ENCODE peak calls at places on chromosomes 4 and X, in eight cellular contexts. One of them, this sample, is unnamed.
A peak's percentile ranks its signal among the peaks of the same experiment; 100 is the strongest.

GRCh38 chrX:119343856-119344255 is 55.3 kb upstream of the SLC25A43 start:
- DNase-seq in adrenal gland: no peak
- DNase-seq in IMR-90: no peak
- DNase-seq in SJSA1: no peak
- DNase-seq in ovary: no peak
- DNase-seq in adipocyte: no peak
- DNase-seq in dorsolateral prefrontal cortex: no peak
- DNase-seq in kidney epithelial cell: no peak
- DNase-seq in this sample: no peak

GRCh38 chr4:165011403-165011802 is 20.4 kb upstream of the TRIM60 start:
- DNase-seq in adipocyte: no peak
- DNase-seq in dorsolateral prefrontal cortex: no peak
- DNase-seq in adrenal gland: no peak
- DNase-seq in kidney epithelial cell: no peak
- DNase-seq in IMR-90: no peak
- DNase-seq in SJSA1: no peak
- DNase-seq in ovary: no peak
- DNase-seq in this sample: no peak

GRCh38 chr4:74624351-74625151 is 169.8 kb downstream of the BTC start:
- DNase-seq in adrenal gland: no peak
- DNase-seq in kidney epithelial cell: peak; percentile 86
- DNase-seq in SJSA1: peak; percentile 88
- DNase-seq in ovary: no peak
- DNase-seq in dorsolateral prefrontal cortex: no peak
- DNase-seq in adipocyte: peak; percentile 82
- DNase-seq in IMR-90: peak; percentile 96
- DNase-seq in this sample: peak; percentile 94

GRCh38 chr4:155679343-155679742 is 12.7 kb downstream of the GUCY1A1 start:
- DNase-seq in adipocyte: peak; percentile 29
- DNase-seq in IMR-90: peak; percentile 38
- DNase-seq in ovary: no peak
- DNase-seq in SJSA1: no peak
- DNase-seq in adrenal gland: no peak
- DNase-seq in kidney epithelial cell: no peak
- DNase-seq in dorsolateral prefrontal cortex: no peak
- DNase-seq in this sample: no peak

GRCh38 chr4:11149612-11150259 is 279.0 kb downstream of the HS3ST1 start:
- DNase-seq in kidney epithelial cell: no peak
- DNase-seq in ovary: no peak
- DNase-seq in IMR-90: no peak
- DNase-seq in SJSA1: no peak
- DNase-seq in dorsolateral prefrontal cortex: no peak
- DNase-seq in adipocyte: no peak
- DNase-seq in adrenal gland: no peak
- DNase-seq in this sample: no peak

GRCh38 chr4:73919691-73920090 is 50.5 kb downstream of the CXCL1 start:
- DNase-seq in kidney epithelial cell: no peak
- DNase-seq in IMR-90: peak; percentile 65
- DNase-seq in adrenal gland: no peak
- DNase-seq in adipocyte: no peak
- DNase-seq in SJSA1: no peak
- DNase-seq in dorsolateral prefrontal cortex: no peak
- DNase-seq in ovary: no peak
- DNase-seq in this sample: peak; percentile 72

GRCh38 chr4:133565379-133565778 is 416.3 kb downstream of the PCDH10 start:
- DNase-seq in SJSA1: no peak
- DNase-seq in kidney epithelial cell: no peak
- DNase-seq in IMR-90: peak; percentile 7
- DNase-seq in dorsolateral prefrontal cortex: no peak
- DNase-seq in adipocyte: peak; percentile 86
- DNase-seq in adrenal gland: no peak
- DNase-seq in ovary: no peak
- DNase-seq in this sample: peak; percentile 86

GRCh38 chr4:58732973-58733372 is 1622.8 kb upstream of the IGFBP7 start:
- DNase-seq in ovary: no peak
- DNase-seq in IMR-90: no peak
- DNase-seq in dorsolateral prefrontal cortex: no peak
- DNase-seq in adrenal gland: no peak
- DNase-seq in adipocyte: no peak
- DNase-seq in kidney epithelial cell: no peak
- DNase-seq in SJSA1: no peak
- DNase-seq in this sample: no peak

GRCh38 chr4:153341575-153342090 is 2.9 kb upstream of the MND1 start:
- DNase-seq in IMR-90: peak; percentile 64
- DNase-seq in adipocyte: peak; percentile 15
- DNase-seq in ovary: no peak
- DNase-seq in adrenal gland: no peak
- DNase-seq in kidney epithelial cell: no peak
- DNase-seq in dorsolateral prefrontal cortex: no peak
- DNase-seq in SJSA1: peak; percentile 48
- DNase-seq in this sample: no peak

GRCh38 chrX:140249122-140249521 is 255.7 kb downstream of the SOX3 start:
- DNase-seq in ovary: no peak
- DNase-seq in adipocyte: no peak
- DNase-seq in dorsolateral prefrontal cortex: no peak
- DNase-seq in IMR-90: no peak
- DNase-seq in SJSA1: no peak
- DNase-seq in adrenal gland: no peak
- DNase-seq in kidney epithelial cell: no peak
- DNase-seq in this sample: no peak

GRCh38 chr4:72375050-72375736 is 193.8 kb downstream of the ADAMTS3 start:
- DNase-seq in SJSA1: no peak
- DNase-seq in IMR-90: peak; percentile 69
- DNase-seq in kidney epithelial cell: no peak
- DNase-seq in adipocyte: peak; percentile 70
- DNase-seq in adrenal gland: no peak
- DNase-seq in ovary: no peak
- DNase-seq in dorsolateral prefrontal cortex: no peak
- DNase-seq in this sample: peak; percentile 50

GRCh38 chr4:56084849-56085248 is 136.1 kb downstream of the CEP135 start:
- DNase-seq in kidney epithelial cell: no peak
- DNase-seq in SJSA1: no peak
- DNase-seq in adrenal gland: no peak
- DNase-seq in IMR-90: no peak
- DNase-seq in dorsolateral prefrontal cortex: no peak
- DNase-seq in adipocyte: no peak
- DNase-seq in ovary: no peak
- DNase-seq in this sample: no peak

GRCh38 chr4:47771020-47771419 is 66.8 kb downstream of the CORIN start:
- DNase-seq in dorsolateral prefrontal cortex: no peak
- DNase-seq in kidney epithelial cell: no peak
- DNase-seq in IMR-90: no peak
- DNase-seq in SJSA1: no peak
- DNase-seq in adipocyte: no peak
- DNase-seq in ovary: no peak
- DNase-seq in adrenal gland: no peak
- DNase-seq in this sample: no peak

GRCh38 chr4:113684534-113685091 is 76.9 kb downstream of the CAMK2D start:
- DNase-seq in ovary: no peak
- DNase-seq in adipocyte: peak; percentile 82
- DNase-seq in adrenal gland: peak; percentile 91
- DNase-seq in dorsolateral prefrontal cortex: peak; percentile 36
- DNase-seq in SJSA1: peak; percentile 55
- DNase-seq in IMR-90: peak; percentile 84
- DNase-seq in kidney epithelial cell: no peak
- DNase-seq in this sample: peak; percentile 79

GRCh38 chr4:25177147-25177546 is 16.9 kb upstream of the SEPSECS start:
- DNase-seq in kidney epithelial cell: no peak
- DNase-seq in adrenal gland: no peak
- DNase-seq in dorsolateral prefrontal cortex: no peak
- DNase-seq in IMR-90: no peak
- DNase-seq in ovary: no peak
- DNase-seq in SJSA1: no peak
- DNase-seq in adipocyte: no peak
- DNase-seq in this sample: no peak

GRCh38 chrX:148806145-148806868 is 305.9 kb downstream of the AFF2 start:
- DNase-seq in IMR-90: no peak
- DNase-seq in dorsolateral prefrontal cortex: no peak
- DNase-seq in adipocyte: no peak
- DNase-seq in ovary: no peak
- DNase-seq in kidney epithelial cell: no peak
- DNase-seq in adrenal gland: no peak
- DNase-seq in SJSA1: no peak
- DNase-seq in this sample: no peak

GRCh38 chrX:17435476-17435875 is 60.5 kb downstream of the NHS start:
- DNase-seq in ovary: no peak
- DNase-seq in dorsolateral prefrontal cortex: no peak
- DNase-seq in adrenal gland: no peak
- DNase-seq in SJSA1: no peak
- DNase-seq in kidney epithelial cell: no peak
- DNase-seq in IMR-90: no peak
- DNase-seq in adipocyte: no peak
- DNase-seq in this sample: no peak

GRCh38 chr4:86129546-86129945 is 230.3 kb downstream of the MAPK10 start:
- DNase-seq in adipocyte: no peak
- DNase-seq in adrenal gland: no peak
- DNase-seq in dorsolateral prefrontal cortex: no peak
- DNase-seq in ovary: no peak
- DNase-seq in kidney epithelial cell: no peak
- DNase-seq in IMR-90: no peak
- DNase-seq in SJSA1: no peak
- DNase-seq in this sample: no peak

GRCh38 chr4:134666640-134667039 is 465.1 kb upstream of the PABPC4L start:
- DNase-seq in ovary: no peak
- DNase-seq in SJSA1: no peak
- DNase-seq in dorsolateral prefrontal cortex: no peak
- DNase-seq in kidney epithelial cell: no peak
- DNase-seq in adrenal gland: no peak
- DNase-seq in adipocyte: no peak
- DNase-seq in IMR-90: no peak
- DNase-seq in this sample: no peak

GRCh38 chrX:48489892-48490291 is 13.9 kb downstream of the FTSJ1 start:
- DNase-seq in IMR-90: no peak
- DNase-seq in kidney epithelial cell: no peak
- DNase-seq in dorsolateral prefrontal cortex: no peak
- DNase-seq in adrenal gland: no peak
- DNase-seq in ovary: no peak
- DNase-seq in adipocyte: no peak
- DNase-seq in SJSA1: no peak
- DNase-seq in this sample: no peak

GRCh38 chr4:38820329-38821061 is 15.9 kb upstream of the TLR1 start:
- DNase-seq in IMR-90: no peak
- DNase-seq in adrenal gland: no peak
- DNase-seq in adipocyte: peak; percentile 14
- DNase-seq in ovary: no peak
- DNase-seq in dorsolateral prefrontal cortex: no peak
- DNase-seq in kidney epithelial cell: no peak
- DNase-seq in SJSA1: no peak
- DNase-seq in this sample: no peak

GRCh38 chr4:17762705-17763104 is 18.7 kb downstream of the FAM184B start:
- DNase-seq in adipocyte: no peak
- DNase-seq in IMR-90: peak; percentile 58
- DNase-seq in SJSA1: no peak
- DNase-seq in ovary: no peak
- DNase-seq in adrenal gland: peak; percentile 31
- DNase-seq in dorsolateral prefrontal cortex: no peak
- DNase-seq in kidney epithelial cell: no peak
- DNase-seq in this sample: peak; percentile 22

GRCh38 chrX:119885554-119886428 is 9.9 kb upstream of the AKAP14 start:
- DNase-seq in kidney epithelial cell: no peak
- DNase-seq in dorsolateral prefrontal cortex: no peak
- DNase-seq in adrenal gland: no peak
- DNase-seq in adipocyte: no peak
- DNase-seq in SJSA1: peak; percentile 7
- DNase-seq in IMR-90: peak; percentile 13
- DNase-seq in ovary: no peak
- DNase-seq in this sample: peak; percentile 9

GRCh38 chr4:151626228-151626627 is 134.6 kb downstream of the GATB start:
- DNase-seq in ovary: no peak
- DNase-seq in adrenal gland: no peak
- DNase-seq in IMR-90: no peak
- DNase-seq in SJSA1: no peak
- DNase-seq in dorsolateral prefrontal cortex: no peak
- DNase-seq in kidney epithelial cell: no peak
- DNase-seq in adipocyte: no peak
- DNase-seq in this sample: no peak
- H3K4me3 ChIP-seq in ovary: no peak overlapping the region
- H3K4me3 ChIP-seq in adrenal gland: no peak overlapping the region
- H3K4me3 ChIP-seq in IMR-90: no peak overlapping the region
- H3K4me3 ChIP-seq in SJSA1: no peak overlapping the region
- H3K4me3 ChIP-seq in dorsolateral prefrontal cortex: no peak overlapping the region
- H3K4me3 ChIP-seq in kidney epithelial cell: no peak overlapping the region
- H3K4me3 ChIP-seq in adipocyte: no peak overlapping the region
- H3K4me3 ChIP-seq in this sample: no peak overlapping the region

DNA sequence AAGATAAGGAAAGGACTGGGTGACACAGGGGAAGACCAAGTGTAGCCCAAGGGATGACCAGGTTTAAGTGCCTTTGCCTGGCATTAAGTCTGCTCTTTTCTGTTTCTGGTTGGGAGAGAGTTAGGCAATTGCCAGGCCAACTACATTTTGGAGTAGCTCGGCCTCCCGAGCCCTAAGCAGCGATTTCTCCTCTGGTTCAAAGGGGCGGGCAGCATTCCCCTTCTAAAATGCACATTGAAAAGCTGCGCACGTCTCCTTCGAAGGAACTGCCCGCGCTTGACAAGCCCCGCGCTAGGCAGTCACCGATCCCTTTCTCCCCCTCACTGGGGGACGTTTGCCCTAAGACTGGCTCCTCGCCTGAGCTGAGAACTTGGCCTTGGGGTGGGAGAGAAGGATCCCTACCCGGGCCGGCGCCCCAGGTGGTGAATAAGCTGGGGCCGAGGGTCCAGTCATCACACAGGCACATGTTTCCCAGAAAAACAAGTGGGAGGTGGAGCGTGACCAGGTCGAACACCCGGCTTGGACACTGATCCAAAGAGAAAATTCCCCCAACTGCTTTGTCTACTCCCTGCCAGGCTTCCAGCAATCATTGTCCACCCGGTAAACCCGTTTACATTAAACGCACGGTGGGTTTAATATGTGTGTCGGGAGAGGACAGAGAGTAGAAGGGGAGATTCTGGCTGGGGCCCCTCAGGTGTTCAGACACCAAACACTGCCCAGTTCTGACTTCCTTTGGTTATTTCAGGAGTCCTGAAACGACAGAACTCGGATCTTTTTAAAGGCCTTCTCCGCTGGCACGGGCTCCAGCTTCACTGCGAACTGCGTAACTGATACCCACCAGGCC is 4.0 kb downstream of the ARX start:
- DNase-seq in ovary: peak; percentile 30
- DNase-seq in adipocyte: no peak
- DNase-seq in IMR-90: no peak
- DNase-seq in SJSA1: no peak
- DNase-seq in adrenal gland: no peak
- DNase-seq in dorsolateral prefrontal cortex: no peak
- DNase-seq in kidney epithelial cell: no peak
- DNase-seq in this sample: no peak
- H3K4me3 ChIP-seq in ovary: peak overlapping the region; percentile 32
- H3K4me3 ChIP-seq in adipocyte: no peak overlapping the region
- H3K4me3 ChIP-seq in IMR-90: no peak overlapping the region
- H3K4me3 ChIP-seq in SJSA1: no peak overlapping the region
- H3K4me3 ChIP-seq in adrenal gland: no peak overlapping the region
- H3K4me3 ChIP-seq in dorsolateral prefrontal cortex: peak overlapping the region; percentile 46
- H3K4me3 ChIP-seq in kidney epithelial cell: no peak overlapping the region
- H3K4me3 ChIP-seq in this sample: no peak overlapping the region

GRCh38 chr4:8861576-8862279 is 9.9 kb downstream of the HMX1 start:
- DNase-seq in SJSA1: no peak
- DNase-seq in kidney epithelial cell: no peak
- DNase-seq in adipocyte: no peak
- DNase-seq in dorsolateral prefrontal cortex: no peak
- DNase-seq in IMR-90: no peak
- DNase-seq in ovary: no peak
- DNase-seq in adrenal gland: no peak
- DNase-seq in this sample: no peak
- H3K4me3 ChIP-seq in SJSA1: no peak overlapping the region
- H3K4me3 ChIP-seq in kidney epithelial cell: no peak overlapping the region
- H3K4me3 ChIP-seq in adipocyte: no peak overlapping the region
- H3K4me3 ChIP-seq in dorsolateral prefrontal cortex: no peak overlapping the region
- H3K4me3 ChIP-seq in IMR-90: no peak overlapping the region
- H3K4me3 ChIP-seq in ovary: no peak overlapping the region
- H3K4me3 ChIP-seq in adrenal gland: no peak overlapping the region
- H3K4me3 ChIP-seq in this sample: no peak overlapping the region

GRCh38 chr4:140754918-140755810 is 1.0 kb downstream of the TBC1D9 start:
- DNase-seq in ovary: no peak
- DNase-seq in kidney epithelial cell: no peak
- DNase-seq in IMR-90: no peak
- DNase-seq in adrenal gland: no peak
- DNase-seq in adipocyte: no peak
- DNase-seq in SJSA1: no peak
- DNase-seq in dorsolateral prefrontal cortex: no peak
- DNase-seq in this sample: no peak
- H3K4me3 ChIP-seq in ovary: peak overlapping the region; percentile 69
- H3K4me3 ChIP-seq in kidney epithelial cell: peak overlapping the region; percentile 96
- H3K4me3 ChIP-seq in IMR-90: peak overlapping the region; percentile 89
- H3K4me3 ChIP-seq in adrenal gland: peak overlapping the region; percentile 26
- H3K4me3 ChIP-seq in adipocyte: peak overlapping the region; percentile 89
- H3K4me3 ChIP-seq in SJSA1: peak overlapping the region; percentile 92
- H3K4me3 ChIP-seq in dorsolateral prefrontal cortex: peak overlapping the region; percentile 79
- H3K4me3 ChIP-seq in this sample: peak overlapping the region; percentile 75

This sample was measured in astrocyte of the spinal cord.